ENCODE peak calls at places on chromosomes 11 and 22, in ten cellular contexts. B is cardiac muscle cell, T is progenitor cell of endocrine pancreas, X is thoracic aorta, K is HS-27A, D is KBM-7, M is iPS DF 6.9, L is activated gamma-delta T cell treated with Interleukin-2 at 50 U/mL for 16 hours, P is NCI-H1105 treated with DMSO at 0.1 percent for 48 hours, G is stomach. Y is an unnamed sample.

GRCh38 chr22:40400173-40400572 is 29.8 kb downstream of the SGSM3 start:
- DNase-seq in M (no peak), D (peak), P (no peak), G (peak), K (no peak), B (no peak), L (peak), T (no peak), X (no peak), Y (no peak)

GRCh38 chr11:60913793-60914619 is at the start of gene TMEM109:
- DNase-seq in D (peak), B (peak), M (peak), X (peak), L (peak), P (peak), K (peak), G (peak), T (peak), Y (no peak)

GRCh38 chr11:66221726-66222236 is 46.7 kb upstream of the RAB1B start:
- DNase-seq in L (no peak), X (no peak), B (no peak), T (no peak), K (no peak), M (no peak), P (no peak), D (no peak), G (no peak), Y (no peak)

GRCh38 chr22:37930270-37930951 is 23.0 kb downstream of the C22orf23 start:
- DNase-seq in M (no peak), D (no peak), G (no peak), P (no peak), T (no peak), B (peak), K (no peak), L (no peak), X (no peak), Y (no peak)

GRCh38 chr22:26139320-26139719 is 29.9 kb upstream of the SEZ6L start:
- DNase-seq in P (peak), L (no peak), T (no peak), X (no peak), D (no peak), B (no peak), K (no peak), M (no peak), G (no peak), Y (no peak)

GRCh38 chr11:47460571-47461235 is 11.8 kb upstream of the RAPSN start:
- DNase-seq in X (no peak), B (no peak), G (no peak), P (no peak), M (no peak), K (no peak), D (no peak), L (no peak), T (no peak), Y (no peak)

GRCh38 chr11:67364783-67365525 is 8.4 kb downstream of the CLCF1 start:
- DNase-seq in L (no peak), X (no peak), G (no peak), T (no peak), B (no peak), K (no peak), D (no peak), M (no peak), P (no peak), Y (no peak)

GRCh38 chr11:37199082-37199481 is 601.0 kb upstream of the RAG2 start:
- DNase-seq in G (no peak), D (no peak), K (no peak), B (no peak), L (no peak), M (no peak), X (no peak), P (no peak), T (no peak), Y (no peak)

GRCh38 chr11:62552931-62553838 is 6.6 kb upstream of the AHNAK start:
- DNase-seq in X (peak), T (no peak), G (peak), K (peak), D (peak), M (no peak), B (peak), P (no peak), L (peak), Y (peak)

GRCh38 chr22:21968452-21969129 is 14.0 kb downstream of the TOP3B start:
- DNase-seq in L (no peak), D (no peak), P (no peak), G (no peak), B (no peak), T (no peak), M (no peak), X (no peak), K (no peak), Y (no peak)

GRCh38 chr11:57230797-57231538 is 6.1 kb downstream of the APLNR start:
- DNase-seq in B (peak), D (no peak), L (no peak), P (no peak), M (no peak), X (no peak), G (no peak), T (no peak), K (no peak), Y (no peak)

GRCh38 chr11:9664276-9665171 is 647 bp downstream of the SWAP70 start:
- DNase-seq in L (no peak), T (no peak), X (peak), P (no peak), G (peak), M (no peak), K (peak), B (peak), D (peak), Y (no peak)